ENCODE peak calls at places on chromosomes 2 and 18, in six cellular contexts. One of them, this sample, is unnamed.

GRCh38 chr2:19786408-19787058 is 115.2 kb downstream of the TTC32 start:
- DNase-seq in mesenchymal stem cell: peak; percentile 66
- DNase-seq in CD8-positive, alpha-beta T cell: no peak
- DNase-seq in lower lobe of right lung: no peak
- DNase-seq in endodermal cell: peak; percentile 47
- DNase-seq in IMR-90: peak; percentile 86
- DNase-seq in this sample: peak; percentile 91

GRCh38 chr2:43165378-43166025 is 60.9 kb downstream of the ZFP36L2 start:
- DNase-seq in mesenchymal stem cell: no peak
- DNase-seq in CD8-positive, alpha-beta T cell: no peak
- DNase-seq in lower lobe of right lung: no peak
- DNase-seq in endodermal cell: peak; percentile 76
- DNase-seq in IMR-90: no peak
- DNase-seq in this sample: no peak

GRCh38 chr2:37421686-37422085 is 77.3 kb downstream of the QPCT start:
- DNase-seq in mesenchymal stem cell: no peak
- DNase-seq in CD8-positive, alpha-beta T cell: no peak
- DNase-seq in lower lobe of right lung: no peak
- DNase-seq in endodermal cell: no peak
- DNase-seq in IMR-90: no peak
- DNase-seq in this sample: peak; percentile 68

GRCh38 chr2:224134003-224134734 is 95.1 kb upstream of the SERPINE2 start:
- DNase-seq in mesenchymal stem cell: no peak
- DNase-seq in CD8-positive, alpha-beta T cell: no peak
- DNase-seq in lower lobe of right lung: no peak
- DNase-seq in endodermal cell: no peak
- DNase-seq in IMR-90: no peak
- DNase-seq in this sample: peak; percentile 48

GRCh38 chr2:69013837-69014796 is 1.1 kb downstream of the ANTXR1 start:
- DNase-seq in mesenchymal stem cell: peak; percentile 58
- DNase-seq in CD8-positive, alpha-beta T cell: no peak
- DNase-seq in lower lobe of right lung: no peak
- DNase-seq in endodermal cell: peak; percentile 63
- DNase-seq in IMR-90: peak; percentile 54
- DNase-seq in this sample: peak; percentile 75

GRCh38 chr2:195535911-195536522 is 121.0 kb upstream of the SLC39A10 start:
- DNase-seq in mesenchymal stem cell: no peak
- DNase-seq in CD8-positive, alpha-beta T cell: peak; percentile 61
- DNase-seq in lower lobe of right lung: peak; percentile 76
- DNase-seq in endodermal cell: no peak
- DNase-seq in IMR-90: no peak
- DNase-seq in this sample: no peak

GRCh38 chr2:129741165-129741564 is 238.3 kb upstream of the RAB6C start:
- DNase-seq in mesenchymal stem cell: no peak
- DNase-seq in CD8-positive, alpha-beta T cell: no peak
- DNase-seq in lower lobe of right lung: no peak
- DNase-seq in endodermal cell: no peak
- DNase-seq in IMR-90: no peak
- DNase-seq in this sample: no peak

GRCh38 chr2:9235388-9236344 is 29.1 kb downstream of the ASAP2 start:
- DNase-seq in mesenchymal stem cell: peak; percentile 91
- DNase-seq in CD8-positive, alpha-beta T cell: no peak
- DNase-seq in lower lobe of right lung: no peak
- DNase-seq in endodermal cell: no peak
- DNase-seq in IMR-90: peak; percentile 74
- DNase-seq in this sample: peak; percentile 64

GRCh38 chr2:18762667-18763066 is 173.3 kb upstream of the NT5C1B start:
- DNase-seq in mesenchymal stem cell: peak; percentile 25
- DNase-seq in CD8-positive, alpha-beta T cell: no peak
- DNase-seq in lower lobe of right lung: no peak
- DNase-seq in endodermal cell: no peak
- DNase-seq in IMR-90: peak; percentile 37
- DNase-seq in this sample: no peak

GRCh38 chr2:240298803-240299709 is 136.4 kb upstream of the GPC1 start:
- DNase-seq in mesenchymal stem cell: no peak
- DNase-seq in CD8-positive, alpha-beta T cell: no peak
- DNase-seq in lower lobe of right lung: no peak
- DNase-seq in endodermal cell: no peak
- DNase-seq in IMR-90: no peak
- DNase-seq in this sample: no peak

GRCh38 chr18:50313031-50313607 is 25.6 kb upstream of the CXXC1 start:
- DNase-seq in mesenchymal stem cell: no peak
- DNase-seq in CD8-positive, alpha-beta T cell: no peak
- DNase-seq in lower lobe of right lung: no peak
- DNase-seq in endodermal cell: no peak
- DNase-seq in IMR-90: no peak
- DNase-seq in this sample: peak; percentile 18

GRCh38 chr18:80198994-80199748 is 48.1 kb downstream of the PARD6G start:
- DNase-seq in mesenchymal stem cell: no peak
- DNase-seq in CD8-positive, alpha-beta T cell: no peak
- DNase-seq in lower lobe of right lung: no peak
- DNase-seq in endodermal cell: no peak
- DNase-seq in IMR-90: no peak
- DNase-seq in this sample: no peak

GRCh38 chr2:211455225-211455841 is 898.9 kb downstream of the CPS1 start:
- DNase-seq in mesenchymal stem cell: peak; percentile 50
- DNase-seq in CD8-positive, alpha-beta T cell: no peak
- DNase-seq in lower lobe of right lung: no peak
- DNase-seq in endodermal cell: peak; percentile 81
- DNase-seq in IMR-90: peak; percentile 22
- DNase-seq in this sample: peak; percentile 58

GRCh38 chr18:58061349-58061748 is 17.3 kb downstream of the NEDD4L start:
- DNase-seq in mesenchymal stem cell: no peak
- DNase-seq in CD8-positive, alpha-beta T cell: no peak
- DNase-seq in lower lobe of right lung: no peak
- DNase-seq in endodermal cell: no peak
- DNase-seq in IMR-90: no peak
- DNase-seq in this sample: no peak

GRCh38 chr18:23357992-23358594 is 95.0 kb upstream of the RIOK3 start:
- DNase-seq in mesenchymal stem cell: no peak
- DNase-seq in CD8-positive, alpha-beta T cell: no peak
- DNase-seq in lower lobe of right lung: peak; percentile 46
- DNase-seq in endodermal cell: no peak
- DNase-seq in IMR-90: no peak
- DNase-seq in this sample: no peak

GRCh38 chr2:43484323-43484930 is 111.4 kb downstream of the THADA start:
- DNase-seq in mesenchymal stem cell: peak; percentile 83
- DNase-seq in CD8-positive, alpha-beta T cell: no peak
- DNase-seq in lower lobe of right lung: no peak
- DNase-seq in endodermal cell: no peak
- DNase-seq in IMR-90: peak; percentile 85
- DNase-seq in this sample: peak; percentile 77

GRCh38 chr2:192007819-192008218 is 160.9 kb upstream of the CAVIN2 start:
- DNase-seq in mesenchymal stem cell: peak; percentile 65
- DNase-seq in CD8-positive, alpha-beta T cell: no peak
- DNase-seq in lower lobe of right lung: no peak
- DNase-seq in endodermal cell: no peak
- DNase-seq in IMR-90: peak; percentile 65
- DNase-seq in this sample: peak; percentile 24

GRCh38 chr18:6752200-6752873 is 22.8 kb downstream of the ARHGAP28 start:
- DNase-seq in mesenchymal stem cell: peak; percentile 84
- DNase-seq in CD8-positive, alpha-beta T cell: no peak
- DNase-seq in lower lobe of right lung: no peak
- DNase-seq in endodermal cell: peak; percentile 92
- DNase-seq in IMR-90: peak; percentile 86
- DNase-seq in this sample: peak; percentile 44

GRCh38 chr18:34999734-35000397 is 41.3 kb upstream of the MAPRE2 start:
- DNase-seq in mesenchymal stem cell: no peak
- DNase-seq in CD8-positive, alpha-beta T cell: no peak
- DNase-seq in lower lobe of right lung: no peak
- DNase-seq in endodermal cell: peak; percentile 43
- DNase-seq in IMR-90: no peak
- DNase-seq in this sample: no peak

GRCh38 chr2:164824865-164825264 is 16.8 kb downstream of the COBLL1 start:
- DNase-seq in mesenchymal stem cell: no peak
- DNase-seq in CD8-positive, alpha-beta T cell: no peak
- DNase-seq in lower lobe of right lung: no peak
- DNase-seq in endodermal cell: no peak
- DNase-seq in IMR-90: no peak
- DNase-seq in this sample: peak; percentile 40

GRCh38 chr2:212364106-212364505 is 174.5 kb downstream of the ERBB4 start:
- DNase-seq in mesenchymal stem cell: peak; percentile 3
- DNase-seq in CD8-positive, alpha-beta T cell: no peak
- DNase-seq in lower lobe of right lung: no peak
- DNase-seq in endodermal cell: no peak
- DNase-seq in IMR-90: no peak
- DNase-seq in this sample: peak; percentile 59

GRCh38 chr2:212990697-212991096 is 160.7 kb downstream of the IKZF2 start:
- DNase-seq in mesenchymal stem cell: peak; percentile 41
- DNase-seq in CD8-positive, alpha-beta T cell: no peak
- DNase-seq in lower lobe of right lung: no peak
- DNase-seq in endodermal cell: no peak
- DNase-seq in IMR-90: peak; percentile 53
- DNase-seq in this sample: peak; percentile 8

GRCh38 chr18:46481847-46482245 is 175.2 kb downstream of the LOXHD1 start:
- DNase-seq in mesenchymal stem cell: no peak
- DNase-seq in CD8-positive, alpha-beta T cell: no peak
- DNase-seq in lower lobe of right lung: no peak
- DNase-seq in endodermal cell: peak; percentile 35
- DNase-seq in IMR-90: no peak
- DNase-seq in this sample: peak; percentile 10

GRCh38 chr2:66559672-66560071 is 124.7 kb downstream of the MEIS1 start:
- DNase-seq in mesenchymal stem cell: no peak
- DNase-seq in CD8-positive, alpha-beta T cell: no peak
- DNase-seq in lower lobe of right lung: no peak
- DNase-seq in endodermal cell: no peak
- DNase-seq in IMR-90: no peak
- DNase-seq in this sample: no peak

GRCh38 chr2:2919026-2919425 is 458.6 kb downstream of the EIPR1 start:
- DNase-seq in mesenchymal stem cell: no peak
- DNase-seq in CD8-positive, alpha-beta T cell: no peak
- DNase-seq in lower lobe of right lung: no peak
- DNase-seq in endodermal cell: no peak
- DNase-seq in IMR-90: no peak
- DNase-seq in this sample: no peak

GRCh38 chr2:8582850-8583399 is 98.9 kb upstream of the ID2 start:
- DNase-seq in mesenchymal stem cell: no peak
- DNase-seq in CD8-positive, alpha-beta T cell: no peak
- DNase-seq in lower lobe of right lung: no peak
- DNase-seq in endodermal cell: peak; percentile 62
- DNase-seq in IMR-90: no peak
- DNase-seq in this sample: no peak

GRCh38 chr2:238574490-238575271 is 148.0 kb downstream of the ASB1 start:
- DNase-seq in mesenchymal stem cell: no peak
- DNase-seq in CD8-positive, alpha-beta T cell: no peak
- DNase-seq in lower lobe of right lung: no peak
- DNase-seq in endodermal cell: no peak
- DNase-seq in IMR-90: no peak
- DNase-seq in this sample: no peak

GRCh38 chr2:39738941-39739340 is 40.1 kb downstream of the THUMPD2 start:
- DNase-seq in mesenchymal stem cell: no peak
- DNase-seq in CD8-positive, alpha-beta T cell: no peak
- DNase-seq in lower lobe of right lung: no peak
- DNase-seq in endodermal cell: no peak
- DNase-seq in IMR-90: peak; percentile 64
- DNase-seq in this sample: no peak
- H3K27ac ChIP-seq in mesenchymal stem cell: peak overlapping the region; percentile 47
- H3K27ac ChIP-seq in CD8-positive, alpha-beta T cell: no peak overlapping the region
- H3K27ac ChIP-seq in lower lobe of right lung: no peak overlapping the region
- H3K27ac ChIP-seq in endodermal cell: no peak overlapping the region
- H3K27ac ChIP-seq in IMR-90: no peak overlapping the region
- H3K27ac ChIP-seq in this sample: no peak overlapping the region

GRCh38 chr2:127404466-127405251 is 13.6 kb upstream of the PROC start:
- DNase-seq in mesenchymal stem cell: no peak
- DNase-seq in CD8-positive, alpha-beta T cell: no peak
- DNase-seq in lower lobe of right lung: no peak
- DNase-seq in endodermal cell: peak; percentile 38
- DNase-seq in IMR-90: no peak
- DNase-seq in this sample: no peak

GRCh38 chr2:127403460-127403859 is 14.8 kb upstream of the PROC start:
- DNase-seq in mesenchymal stem cell: no peak
- DNase-seq in CD8-positive, alpha-beta T cell: no peak
- DNase-seq in lower lobe of right lung: no peak
- DNase-seq in endodermal cell: peak; percentile 47
- DNase-seq in IMR-90: no peak
- DNase-seq in this sample: no peak

GRCh38 chr2:127400533-127400896 is 12.7 kb upstream of the MAP3K2 start:
- DNase-seq in mesenchymal stem cell: no peak
- DNase-seq in CD8-positive, alpha-beta T cell: no peak
- DNase-seq in lower lobe of right lung: peak; percentile 37
- DNase-seq in endodermal cell: peak; percentile 44
- DNase-seq in IMR-90: no peak
- DNase-seq in this sample: no peak

GRCh38 chr2:127400897-127401756 is 13.4 kb upstream of the MAP3K2 start:
- DNase-seq in mesenchymal stem cell: peak; percentile 77
- DNase-seq in CD8-positive, alpha-beta T cell: no peak
- DNase-seq in lower lobe of right lung: peak; percentile 68
- DNase-seq in endodermal cell: peak; percentile 56
- DNase-seq in IMR-90: peak; percentile 78
- DNase-seq in this sample: peak; percentile 71

GRCh38 chr2:127401757-127402695 is 14.3 kb upstream of the MAP3K2 start:
- DNase-seq in mesenchymal stem cell: no peak
- DNase-seq in CD8-positive, alpha-beta T cell: no peak
- DNase-seq in lower lobe of right lung: no peak
- DNase-seq in endodermal cell: peak; percentile 38
- DNase-seq in IMR-90: peak; percentile 32
- DNase-seq in this sample: peak; percentile 39
- H3K4me1 ChIP-seq in mesenchymal stem cell: peaks cover 29% of the 10 kb centered on the region
- H3K4me1 ChIP-seq in CD8-positive, alpha-beta T cell: no peaks in the 10 kb centered on the region
- H3K4me1 ChIP-seq in lower lobe of right lung: peaks cover 38% of the 10 kb centered on the region
- H3K4me1 ChIP-seq in endodermal cell: no peaks in the 10 kb centered on the region
- H3K4me1 ChIP-seq in IMR-90: peaks cover 17% of the 10 kb centered on the region
- H3K4me1 ChIP-seq in this sample: peaks cover 31% of the 10 kb centered on the region

DNA sequence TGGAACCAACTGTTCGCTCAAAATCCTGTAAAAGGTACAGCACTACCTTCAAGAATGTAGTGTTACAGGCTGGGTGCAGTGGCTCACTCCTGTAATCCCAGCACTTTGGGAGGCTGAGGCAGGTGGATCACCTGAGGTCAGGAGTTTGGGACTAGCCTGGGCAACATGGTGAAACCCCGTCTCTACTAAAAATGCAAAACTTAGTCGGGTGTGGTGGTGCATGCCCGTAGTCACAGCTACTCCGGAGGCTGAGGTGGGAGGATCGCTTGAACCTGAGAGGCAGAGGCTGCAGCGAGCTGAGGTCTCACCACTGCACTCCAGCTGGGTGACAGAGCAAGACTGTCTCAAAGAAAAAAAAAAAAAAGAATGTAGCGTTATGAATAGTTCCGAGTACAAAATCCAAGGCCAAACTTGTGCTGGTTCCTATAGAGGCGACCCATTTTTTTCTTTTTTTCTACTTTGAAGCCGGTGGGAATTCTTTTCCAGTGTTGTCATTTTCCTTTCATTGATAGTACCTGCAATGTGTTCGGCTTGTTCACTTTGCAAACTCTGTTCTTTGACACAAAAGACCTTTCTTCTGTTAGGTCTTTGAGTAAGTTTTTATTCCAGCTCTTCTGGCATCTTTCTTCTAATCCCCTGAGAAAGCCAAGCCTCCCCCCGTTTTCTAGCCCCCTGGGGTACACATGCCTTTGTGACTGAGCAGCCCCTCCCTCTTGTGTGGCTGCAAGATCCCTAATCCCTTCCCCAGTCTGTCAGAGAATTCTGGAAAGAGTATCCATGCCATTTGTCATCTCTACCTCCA is 25.1 kb downstream of the INPP5D start:
- DNase-seq in mesenchymal stem cell: no peak
- DNase-seq in CD8-positive, alpha-beta T cell: no peak
- DNase-seq in lower lobe of right lung: no peak
- DNase-seq in endodermal cell: no peak
- DNase-seq in IMR-90: no peak
- DNase-seq in this sample: no peak
- H3K27ac ChIP-seq in mesenchymal stem cell: no peak overlapping the region
- H3K27ac ChIP-seq in CD8-positive, alpha-beta T cell: peak overlapping the region; percentile 56
- H3K27ac ChIP-seq in lower lobe of right lung: peak overlapping the region; percentile 80
- H3K27ac ChIP-seq in endodermal cell: no peak overlapping the region
- H3K27ac ChIP-seq in IMR-90: no peak overlapping the region
- H3K27ac ChIP-seq in this sample: no peak overlapping the region

GRCh38 chr2:167293172-167293781 is 405.0 kb downstream of the XIRP2 start:
- DNase-seq in mesenchymal stem cell: peak; percentile 54
- DNase-seq in CD8-positive, alpha-beta T cell: no peak
- DNase-seq in lower lobe of right lung: peak; percentile 44
- DNase-seq in endodermal cell: no peak
- DNase-seq in IMR-90: peak; percentile 16
- DNase-seq in this sample: peak; percentile 49
- H3K4me1 ChIP-seq in mesenchymal stem cell: peaks cover 13% of the 10 kb centered on the region
- H3K4me1 ChIP-seq in CD8-positive, alpha-beta T cell: peaks cover 18% of the 10 kb centered on the region
- H3K4me1 ChIP-seq in lower lobe of right lung: peaks cover 24% of the 10 kb centered on the region
- H3K4me1 ChIP-seq in endodermal cell: no peaks in the 10 kb centered on the region
- H3K4me1 ChIP-seq in IMR-90: no peaks in the 10 kb centered on the region
- H3K4me1 ChIP-seq in this sample: no peaks in the 10 kb centered on the region

This sample was measured in GM23248.